ENCODE peak calls at places on chromosomes 13 and 19, in five cellular contexts. One of them, this sample, is unnamed.

GRCh38 chr19:50414850-50415660 is 3.7 kb upstream of the SPIB start:
- DNase-seq in breast epithelium: peak; percentile 27
- DNase-seq in NCI-H1048: no peak
- DNase-seq in KG1: no peak
- DNase-seq in retina: peak; percentile 85
- DNase-seq in this sample: peak; percentile 76

GRCh38 chr19:14416743-14417214 is 2.4 kb downstream of the DDX39A start:
- DNase-seq in KG1: no peak
- DNase-seq in NCI-H1048: no peak
- DNase-seq in breast epithelium: no peak
- DNase-seq in retina: no peak
- DNase-seq in this sample: no peak

GRCh38 chr13:99605417-99606321 is 104.4 kb downstream of the TM9SF2 start:
- DNase-seq in retina: no peak
- DNase-seq in breast epithelium: no peak
- DNase-seq in KG1: no peak
- DNase-seq in NCI-H1048: no peak
- DNase-seq in this sample: peak; percentile 57

GRCh38 chr13:26978081-26978860 is 193.3 kb downstream of the USP12 start:
- DNase-seq in NCI-H1048: no peak
- DNase-seq in KG1: no peak
- DNase-seq in retina: no peak
- DNase-seq in breast epithelium: no peak
- DNase-seq in this sample: no peak

GRCh38 chr13:114067886-114068722 is 64.3 kb downstream of the RASA3 start:
- DNase-seq in KG1: no peak
- DNase-seq in breast epithelium: no peak
- DNase-seq in retina: no peak
- DNase-seq in NCI-H1048: no peak
- DNase-seq in this sample: no peak

GRCh38 chr19:17348700-17349099 is 11.3 kb downstream of the GTPBP3 start:
- DNase-seq in NCI-H1048: no peak
- DNase-seq in retina: peak; percentile 57
- DNase-seq in KG1: no peak
- DNase-seq in breast epithelium: peak; percentile 52
- DNase-seq in this sample: peak; percentile 37

GRCh38 chr13:97810152-97810551 is 143.3 kb upstream of the IPO5 start:
- DNase-seq in KG1: peak; percentile 1
- DNase-seq in retina: no peak
- DNase-seq in NCI-H1048: no peak
- DNase-seq in breast epithelium: no peak
- DNase-seq in this sample: no peak

GRCh38 chr19:38678217-38678890 is 30.9 kb downstream of the ACTN4 start:
- DNase-seq in retina: no peak
- DNase-seq in breast epithelium: no peak
- DNase-seq in KG1: no peak
- DNase-seq in NCI-H1048: no peak
- DNase-seq in this sample: no peak

GRCh38 chr13:26168835-26169234 is 53.3 kb downstream of the RNF6 start:
- DNase-seq in retina: no peak
- DNase-seq in breast epithelium: no peak
- DNase-seq in NCI-H1048: no peak
- DNase-seq in KG1: no peak
- DNase-seq in this sample: no peak

GRCh38 chr19:50450369-50451222 is 17.9 kb downstream of the MYBPC2 start:
- DNase-seq in breast epithelium: no peak
- DNase-seq in KG1: no peak
- DNase-seq in NCI-H1048: no peak
- DNase-seq in retina: no peak
- DNase-seq in this sample: no peak

GRCh38 chr13:112576768-112577167 is 11.2 kb downstream of the TUBGCP3 start:
- DNase-seq in NCI-H1048: no peak
- DNase-seq in retina: no peak
- DNase-seq in breast epithelium: no peak
- DNase-seq in KG1: no peak
- DNase-seq in this sample: no peak

GRCh38 chr19:1540353-1540925 is 16.6 kb downstream of the PLK5 start:
- DNase-seq in breast epithelium: no peak
- DNase-seq in retina: no peak
- DNase-seq in NCI-H1048: no peak
- DNase-seq in KG1: no peak
- DNase-seq in this sample: no peak

GRCh38 chr13:58018020-58018419 is 386.5 kb downstream of the PCDH17 start:
- DNase-seq in breast epithelium: no peak
- DNase-seq in KG1: no peak
- DNase-seq in NCI-H1048: no peak
- DNase-seq in retina: no peak
- DNase-seq in this sample: no peak

GRCh38 chr19:49387936-49388372 is at the start of gene KASH5:
- DNase-seq in breast epithelium: peak; percentile 75
- DNase-seq in KG1: no peak
- DNase-seq in NCI-H1048: no peak
- DNase-seq in retina: no peak
- DNase-seq in this sample: peak; percentile 69

GRCh38 chr19:35389192-35389861 is 18.5 kb downstream of the GPR42 start:
- DNase-seq in retina: no peak
- DNase-seq in NCI-H1048: no peak
- DNase-seq in breast epithelium: no peak
- DNase-seq in KG1: no peak
- DNase-seq in this sample: peak; percentile 32

GRCh38 chr13:112760440-112760839 is 70.6 kb downstream of the ATP11A start:
- DNase-seq in KG1: no peak
- DNase-seq in breast epithelium: no peak
- DNase-seq in NCI-H1048: no peak
- DNase-seq in retina: no peak
- DNase-seq in this sample: no peak

GRCh38 chr19:17475541-17476115 is 5.3 kb downstream of the SLC27A1 start:
- DNase-seq in NCI-H1048: no peak
- DNase-seq in retina: no peak
- DNase-seq in KG1: no peak
- DNase-seq in breast epithelium: peak; percentile 96
- DNase-seq in this sample: peak; percentile 95

GRCh38 chr13:21719463-21719862 is 48.6 kb downstream of the FGF9 start:
- DNase-seq in retina: no peak
- DNase-seq in breast epithelium: no peak
- DNase-seq in KG1: no peak
- DNase-seq in NCI-H1048: no peak
- DNase-seq in this sample: no peak

GRCh38 chr19:15252398-15253018 is 20.3 kb upstream of the EPHX3 start:
- DNase-seq in breast epithelium: no peak
- DNase-seq in retina: peak; percentile 25
- DNase-seq in NCI-H1048: no peak
- DNase-seq in KG1: no peak
- DNase-seq in this sample: peak; percentile 78

GRCh38 chr13:43036386-43037220 is 13.2 kb downstream of the DNAJC15 start:
- DNase-seq in retina: no peak
- DNase-seq in KG1: no peak
- DNase-seq in NCI-H1048: no peak
- DNase-seq in breast epithelium: no peak
- DNase-seq in this sample: no peak

GRCh38 chr13:41122838-41123237 is 9.8 kb downstream of the KBTBD6 start:
- DNase-seq in KG1: no peak
- DNase-seq in breast epithelium: no peak
- DNase-seq in retina: no peak
- DNase-seq in NCI-H1048: no peak
- DNase-seq in this sample: no peak

This sample was measured in head of caudate nucleus.